ENCODE peak calls at places on chromosomes 11 and 22, in seven cellular contexts. B, K, D, R, U, N and P are unnamed samples.

GRCh38 chr22:39130892-39131855 is 21.3 kb downstream of the CBX7 start:
- DNase-seq in D (no peak), R (no peak), U (no peak), K (no peak), N (peak; percentile 65), B (no peak), P (no peak)

GRCh38 chr22:43326342-43326825 is 16.8 kb downstream of the SCUBE1 start:
- DNase-seq in N (no peak), D (no peak), B (no peak), R (no peak), U (no peak), K (no peak), P (no peak)

GRCh38 chr22:46528121-46528610 is 9.3 kb downstream of the CELSR1 start:
- DNase-seq in D (no peak), U (no peak), N (no peak), R (no peak), B (no peak), K (peak; percentile 84), P (peak; percentile 82)

GRCh38 chr11:119509969-119510401 is 87.0 kb upstream of the THY1 start:
- DNase-seq in R (peak; percentile 41), K (no peak), B (no peak), U (peak; percentile 10), D (no peak), N (peak; percentile 82), P (no peak)

GRCh38 chr11:122020902-122021301 is 95.1 kb downstream of the BLID start:
- DNase-seq in N (no peak), U (no peak), R (peak; percentile 29), D (no peak), K (no peak), B (no peak), P (no peak)

GRCh38 chr11:98561216-98561615 is 459.5 kb upstream of the CNTN5 start:
- DNase-seq in R (no peak), U (no peak), K (no peak), D (no peak), N (no peak), B (no peak), P (no peak)

GRCh38 chr11:109911488-109911887 is 181.7 kb upstream of the ZC3H12C start:
- DNase-seq in B (no peak), N (no peak), K (no peak), R (no peak), D (no peak), U (no peak), P (no peak)

GRCh38 chr11:70496591-70497535 is 98.5 kb downstream of the CTTN start:
- DNase-seq in R (no peak), U (no peak), B (no peak), D (no peak), K (no peak), N (peak; percentile 27), P (no peak)

GRCh38 chr11:111183706-111184105 is 61.8 kb upstream of the POU2AF2 start:
- DNase-seq in B (no peak), U (no peak), K (no peak), D (no peak), N (no peak), R (no peak), P (no peak)

DNA sequence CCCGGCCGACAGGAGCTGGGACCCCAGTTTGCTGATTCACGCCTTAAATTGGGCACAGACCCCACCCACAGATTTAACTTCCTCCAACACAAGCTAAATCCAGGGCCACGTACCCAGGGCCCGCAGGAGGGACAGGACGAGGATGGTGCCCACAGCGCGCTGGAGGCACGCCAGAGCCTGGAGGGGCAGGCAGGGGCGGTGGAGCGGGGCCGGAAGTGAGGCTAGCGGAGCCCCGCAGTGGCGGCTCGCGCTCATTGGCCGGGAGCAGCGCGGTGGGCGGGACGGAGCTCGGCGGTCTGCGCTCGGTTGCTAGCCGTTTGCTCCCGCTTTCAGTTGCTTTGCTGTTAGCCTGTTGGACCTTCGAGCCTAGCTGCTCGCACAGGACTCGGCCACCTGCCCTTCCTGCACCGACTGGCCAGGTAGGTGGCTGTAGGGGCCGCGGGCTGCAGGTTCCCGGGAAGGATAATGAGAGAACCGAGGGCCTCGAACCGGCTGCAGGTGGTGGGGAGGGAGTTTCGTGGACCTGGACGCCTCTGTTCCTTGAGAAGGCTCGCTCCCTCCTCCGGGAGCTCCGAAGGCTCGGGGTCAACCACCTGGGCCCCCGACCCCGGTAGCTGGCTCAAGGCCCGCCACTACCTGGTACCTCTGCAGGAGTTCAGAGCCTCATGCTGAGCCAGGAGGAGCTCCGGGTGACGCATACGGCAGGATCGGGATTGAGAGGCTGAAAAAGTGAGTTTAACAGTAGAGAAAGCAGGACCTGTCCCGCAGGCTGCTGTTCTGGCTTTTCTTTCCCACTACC is at the start of gene CCDC134:
- DNase-seq in U (peak; percentile 94), R (peak; percentile 89), K (peak; percentile 82), D (peak; percentile 81), B (peak; percentile 94), N (peak; percentile 95), P (peak; percentile 99)
- TF ChIP-seq EP300 in U (no peak), R (no peak), K (no peak), D (peak; percentile 36), B (no peak), N (no peak), P (no peak)

DNA sequence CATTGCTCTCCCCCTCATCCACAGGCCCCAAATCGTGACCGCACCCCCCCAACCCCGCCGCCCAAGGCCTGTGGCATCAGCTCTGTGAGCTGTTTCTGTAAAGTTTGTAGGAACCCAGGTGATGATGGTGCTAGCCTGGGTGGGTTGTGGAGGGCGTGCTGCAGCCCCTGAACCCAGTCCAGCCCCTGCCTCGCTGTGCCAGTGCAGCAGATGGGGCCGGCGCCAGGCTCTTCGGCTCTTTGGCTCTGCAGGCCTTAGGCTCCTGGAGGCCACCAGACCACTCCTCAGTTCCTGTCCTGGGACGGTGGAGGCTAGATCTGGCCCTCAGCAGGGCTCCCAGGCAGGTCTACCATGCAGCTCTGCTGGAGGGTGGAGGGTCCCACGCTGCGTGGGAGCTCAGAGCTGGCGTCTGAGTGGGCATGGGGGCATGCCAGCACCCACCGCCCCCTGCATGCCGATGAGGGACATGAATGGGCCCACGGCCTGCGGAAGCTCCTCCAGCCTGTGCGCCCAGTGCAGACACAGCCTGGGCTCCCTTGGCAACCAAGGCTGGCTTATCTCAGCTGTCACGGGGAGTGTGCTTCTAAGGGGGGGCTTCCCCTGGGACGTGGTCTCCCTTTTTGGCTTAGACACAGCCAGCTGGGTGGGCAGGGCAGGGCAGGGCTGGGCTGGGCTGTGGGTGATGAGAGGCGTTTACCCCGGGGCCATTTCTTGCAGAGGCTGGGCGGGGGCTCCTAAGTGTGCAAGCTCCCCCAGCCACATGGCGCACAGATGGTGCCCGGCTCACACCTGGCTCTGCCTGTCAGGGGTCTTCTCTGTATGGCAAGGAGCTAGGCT is 1187.6 kb downstream of the BRD1 start:
- DNase-seq in N (no peak), U (no peak), D (no peak), K (no peak), R (no peak), B (no peak), P (peak; percentile 70)
- H3K27ac ChIP-seq in N (no peak overlapping the region), U (no peak overlapping the region), D (no peak overlapping the region), K (no peak overlapping the region), R (no peak overlapping the region), B (no peak overlapping the region), P (no peak overlapping the region)

DNA sequence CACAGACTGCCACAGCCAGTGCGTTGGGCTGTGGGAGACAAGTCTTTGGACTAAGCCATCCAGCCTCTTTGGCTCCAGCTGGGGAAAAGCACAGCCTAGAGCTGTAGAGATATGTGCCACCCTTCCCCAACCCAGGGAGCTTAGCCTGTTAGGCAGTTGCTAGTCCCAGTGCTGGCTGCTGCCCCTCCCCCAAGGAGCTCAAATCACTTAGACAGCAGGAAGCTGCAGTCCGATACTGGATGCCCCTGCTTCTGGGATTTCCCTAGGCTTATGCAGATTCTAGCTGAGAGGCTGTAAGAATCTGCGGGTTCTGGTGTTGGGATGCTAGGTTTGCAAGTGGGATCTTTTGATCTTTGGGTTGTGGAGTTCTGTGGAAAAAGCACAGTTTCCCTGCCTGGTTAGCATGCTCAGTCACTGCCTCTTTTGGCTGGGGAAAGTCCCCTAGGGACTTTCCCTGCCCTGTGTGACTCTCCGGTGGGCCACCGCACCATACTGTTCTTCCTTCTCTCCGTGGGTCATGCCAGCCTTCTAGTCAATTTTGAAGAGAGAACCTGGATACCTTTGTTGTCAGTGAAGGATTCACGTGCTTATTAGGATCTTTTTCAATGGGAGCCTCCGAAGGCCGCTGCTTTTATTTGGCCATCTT is 792.0 kb downstream of the KCNA4 start:
- DNase-seq in D (no peak), U (no peak), N (no peak), K (no peak), R (no peak), B (no peak), P (no peak)
- TF ChIP-seq EP300 in D (no peak), U (no peak), N (no peak), K (no peak), R (no peak), B (no peak), P (no peak)

GRCh38 chr22:32407332-32407731 is 4.7 kb downstream of the RTCB start:
- DNase-seq in U (no peak), D (no peak), B (no peak), N (no peak), R (no peak), K (no peak), P (no peak)
- H3K27ac ChIP-seq in U (no peak overlapping the region), D (no peak overlapping the region), B (no peak overlapping the region), N (no peak overlapping the region), R (no peak overlapping the region), K (no peak overlapping the region), P (no peak overlapping the region)